ENCODE peak calls at places on chromosome 20, in five cellular contexts. R is psoas muscle, S is PC-3, T is A549, K is epithelial cell of esophagus. X is an unnamed sample.

GRCh38 chr20:1430004-1430451 is 36.6 kb downstream of the NSFL1C start:
- DNase-seq in R (no peak), S (peak), T (no peak), K (peak), X (no peak)

GRCh38 chr20:57665589-57665971 is 44.2 kb downstream of the PMEPA1 start:
- DNase-seq in R (no peak), S (no peak), T (no peak), K (no peak), X (no peak)

GRCh38 chr20:57783956-57784837 is 74.4 kb upstream of the PMEPA1 start:
- DNase-seq in R (no peak), S (no peak), T (no peak), K (no peak), X (no peak)

GRCh38 chr20:9514461-9515210 is at the start of gene LAMP5:
- DNase-seq in R (no peak), S (peak), T (no peak), K (peak), X (no peak)

GRCh38 chr20:34755367-34755766 is 51.2 kb downstream of the TP53INP2 start:
- DNase-seq in R (no peak), S (no peak), T (no peak), K (no peak), X (no peak)

GRCh38 chr20:46057856-46058655 is 29.0 kb downstream of the SLC12A5 start:
- DNase-seq in R (peak), S (no peak), T (no peak), K (peak), X (no peak)

GRCh38 chr20:46260480-46260879 is 47.8 kb downstream of the CDH22 start:
- DNase-seq in R (peak), S (peak), T (no peak), K (peak), X (no peak)

GRCh38 chr20:14210146-14210545 is 127.3 kb downstream of the FLRT3 start:
- DNase-seq in R (no peak), S (no peak), T (no peak), K (no peak), X (no peak)

GRCh38 chr20:43925786-43926185 is 11.1 kb downstream of the TOX2 start:
- DNase-seq in R (no peak), S (peak), T (no peak), K (peak), X (no peak)

GRCh38 chr20:57594092-57594911 is 25.9 kb downstream of the ZBP1 start:
- DNase-seq in R (peak), S (peak), T (peak), K (peak), X (peak)

GRCh38 chr20:60046011-60046413 is 87.8 kb downstream of the CDH26 start:
- DNase-seq in R (no peak), S (no peak), T (no peak), K (peak), X (no peak)

GRCh38 chr20:6595704-6596103 is 171.8 kb upstream of the BMP2 start:
- DNase-seq in R (no peak), S (no peak), T (no peak), K (no peak), X (no peak)

GRCh38 chr20:2707353-2708072 is 14.9 kb downstream of the EBF4 start:
- DNase-seq in R (no peak), S (no peak), T (no peak), K (no peak), X (no peak)

GRCh38 chr20:1491281-1491840 is at the start of gene SIRPB2:
- DNase-seq in R (peak), S (no peak), T (no peak), K (no peak), X (no peak)

GRCh38 chr20:56373942-56374341 is 15.2 kb downstream of the FAM210B start:
- DNase-seq in R (no peak), S (peak), T (no peak), K (peak), X (no peak)

GRCh38 chr20:10314198-10314597 is 95.6 kb downstream of the SNAP25 start:
- DNase-seq in R (no peak), S (no peak), T (no peak), K (no peak), X (no peak)

GRCh38 chr20:2822073-2822472 is 5.9 kb downstream of the TMEM239 start:
- DNase-seq in R (no peak), S (no peak), T (no peak), K (no peak), X (no peak)

GRCh38 chr20:542777-543368 is 717 bp downstream of the CSNK2A1 start:
- DNase-seq in R (no peak), S (no peak), T (peak), K (no peak), X (peak)

GRCh38 chr20:34377072-34377847 is 14.2 kb downstream of the ITCH start:
- DNase-seq in R (no peak), S (no peak), T (no peak), K (no peak), X (no peak)

GRCh38 chr20:50516935-50517816 is 7.0 kb downstream of the PTPN1 start:
- DNase-seq in R (no peak), S (no peak), T (no peak), K (no peak), X (no peak)
- H3K4me3 ChIP-seq in R (no peak), S (no peak), T (no peak), K (no peak), X (no peak)

GRCh38 chr20:20780127-20780822 is 67.8 kb upstream of the RALGAPA2 start:
- DNase-seq in R (peak), S (peak), T (no peak), K (peak), X (no peak)
- H3K4me3 ChIP-seq in R (peak), S (no peak), T (no peak), K (no peak), X (no peak)

DNA sequence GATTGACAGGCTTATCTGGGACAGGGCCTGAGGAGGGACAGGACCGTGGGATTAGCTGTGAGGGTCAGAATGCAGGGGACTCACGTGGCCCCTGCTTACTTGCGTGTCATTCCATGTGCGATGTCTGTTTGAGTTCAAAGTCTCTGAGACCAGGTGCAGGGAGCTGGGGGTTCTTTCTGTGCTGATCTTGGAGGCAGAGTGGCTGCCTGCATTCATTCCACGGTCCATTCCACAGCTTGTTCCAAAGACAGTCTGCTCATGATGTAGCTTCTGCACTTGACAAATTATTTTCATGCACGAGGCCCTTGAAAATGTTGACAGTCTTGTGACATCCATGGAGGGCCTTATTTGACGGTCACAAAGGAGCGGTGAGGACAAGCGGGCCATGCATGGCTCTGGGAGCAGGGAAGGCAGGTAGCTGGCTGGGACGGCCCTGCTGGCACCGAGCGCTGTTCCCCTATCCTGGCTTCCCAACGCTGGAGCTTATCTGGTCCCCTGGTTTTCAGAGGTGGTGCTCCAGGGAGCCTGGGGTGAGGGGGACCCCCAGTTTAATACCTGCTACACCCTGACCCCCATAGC is 156.3 kb upstream of the RNF24 start:
- DNase-seq in R (no peak), S (no peak), T (no peak), K (no peak), X (no peak)
- H3K4me3 ChIP-seq in R (peak), S (peak), T (peak), K (no peak), X (peak)

DNA sequence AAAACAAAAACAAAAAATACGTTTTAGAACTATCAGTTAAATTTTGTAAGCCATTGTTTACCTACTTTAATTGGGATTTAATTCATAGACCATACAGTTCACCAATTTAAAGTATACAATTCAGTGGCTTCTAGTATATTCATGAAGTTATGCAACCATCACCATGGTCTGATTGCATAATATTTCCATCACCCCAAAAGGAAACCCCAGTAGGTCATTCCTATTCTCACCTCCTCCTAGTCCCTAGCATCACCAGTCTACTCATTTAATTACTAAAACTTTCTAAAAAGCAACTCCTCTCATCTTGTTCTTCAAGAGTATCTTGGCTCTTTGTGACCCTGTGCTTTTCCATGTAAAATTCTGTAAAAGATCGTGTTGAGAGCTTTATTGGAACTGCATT is 60.2 kb downstream of the ASXL1 start:
- DNase-seq in R (no peak), S (no peak), T (no peak), K (no peak), X (no peak)
- H3K4me3 ChIP-seq in R (no peak), S (no peak), T (no peak), K (no peak), X (no peak)

DNA sequence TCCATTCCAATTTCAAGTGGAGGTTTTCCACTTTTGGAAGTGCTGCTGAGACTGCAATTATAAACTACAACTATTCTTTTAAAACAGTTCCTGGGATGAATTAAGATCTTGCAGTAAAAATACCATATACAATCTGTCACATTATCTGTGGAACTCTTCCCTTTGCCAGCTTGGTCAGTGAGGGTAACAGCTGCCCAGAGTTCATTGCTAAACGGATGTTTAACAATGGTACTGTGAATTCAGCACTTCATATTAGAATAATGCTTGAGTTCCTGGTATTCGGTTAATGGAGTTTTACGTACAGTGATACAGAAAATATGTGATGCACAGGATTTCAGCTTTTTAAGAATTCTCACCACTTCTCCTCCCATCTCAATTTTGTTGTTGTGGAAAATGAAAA is 51.5 kb downstream of the KCNS1 start:
- DNase-seq in R (no peak), S (no peak), T (no peak), K (no peak), X (no peak)
- H3K4me3 ChIP-seq in R (no peak), S (no peak), T (no peak), K (no peak), X (no peak)

DNA sequence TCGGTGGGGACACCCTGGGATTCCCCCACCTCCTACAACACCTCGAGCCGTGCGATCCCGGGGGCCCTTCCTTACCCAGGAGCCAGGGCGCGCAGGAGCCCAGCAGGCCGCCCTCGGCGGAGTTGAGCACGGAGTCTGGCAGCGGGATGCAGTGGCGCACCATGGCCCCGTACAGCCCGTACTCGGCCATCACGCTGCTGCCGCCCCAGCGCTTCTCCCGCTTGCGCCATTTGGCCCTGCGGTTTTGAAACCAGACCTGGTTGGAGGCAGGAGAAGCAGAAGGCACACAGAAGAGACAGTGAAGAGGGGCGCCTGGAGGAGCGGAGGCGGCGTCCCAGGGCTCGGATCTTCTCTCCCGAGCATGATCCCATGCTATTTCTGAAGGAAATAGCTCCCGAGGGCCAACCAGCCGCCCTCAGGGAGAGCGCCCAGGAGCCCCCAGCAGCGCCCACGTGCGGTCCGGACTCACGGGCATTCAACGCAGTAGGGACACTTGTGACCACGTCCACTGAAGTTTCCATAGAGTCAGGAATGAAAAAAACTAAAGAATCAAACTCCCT is 4.3 kb downstream of the VSX1 start:
- DNase-seq in R (peak), S (no peak), T (peak), K (peak), X (no peak)
- H3K4me3 ChIP-seq in R (peak), S (peak), T (peak), K (no peak), X (no peak)

GRCh38 chr20:58826271-58826670 is 24.4 kb downstream of the GNAS-AS1 start:
- DNase-seq in R (no peak), S (peak), T (no peak), K (no peak), X (no peak)
- H3K4me3 ChIP-seq in R (no peak), S (no peak), T (no peak), K (no peak), X (no peak)

GRCh38 chr20:38258545-38259223 is 1.9 kb downstream of the KIAA1755 start:
- DNase-seq in R (no peak), S (no peak), T (no peak), K (no peak), X (no peak)

GRCh38 chr20:38256966-38257365 is 3.6 kb downstream of the KIAA1755 start:
- DNase-seq in R (no peak), S (no peak), T (no peak), K (no peak), X (no peak)

GRCh38 chr20:38261054-38261390 is 487 bp upstream of the KIAA1755 start:
- DNase-seq in R (no peak), S (no peak), T (no peak), K (no peak), X (no peak)

GRCh38 chr20:38260378-38261053 is at the start of gene KIAA1755:
- DNase-seq in R (peak), S (no peak), T (no peak), K (no peak), X (no peak)

GRCh38 chr20:38260025-38260377 is 534 bp downstream of the KIAA1755 start:
- DNase-seq in R (no peak), S (no peak), T (no peak), K (no peak), X (no peak)
- H3K4me3 ChIP-seq in R (peak), S (no peak), T (no peak), K (no peak), X (no peak)

DNA sequence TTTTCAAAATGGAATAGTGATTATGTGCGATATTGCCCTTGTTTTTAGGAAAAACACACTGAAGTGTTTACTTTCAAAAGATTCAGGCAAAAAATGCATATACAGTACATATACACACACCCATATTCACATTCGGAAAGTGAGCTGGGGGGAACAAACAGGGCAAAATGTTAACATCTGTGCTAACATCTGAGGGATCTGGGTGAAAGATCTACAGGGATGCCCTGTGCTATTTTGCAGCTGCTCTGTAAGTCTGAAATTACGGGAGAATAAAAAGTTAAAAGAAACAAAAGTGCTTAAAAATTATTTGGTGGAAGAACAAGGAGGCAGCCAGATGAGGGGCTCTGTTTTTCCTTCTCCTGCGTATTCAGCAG is 860 bp downstream of the CST3 start:
- DNase-seq in R (no peak), S (no peak), T (no peak), K (no peak), X (no peak)
- H3K4me3 ChIP-seq in R (peak), S (peak), T (peak), K (peak), X (peak)

DNA sequence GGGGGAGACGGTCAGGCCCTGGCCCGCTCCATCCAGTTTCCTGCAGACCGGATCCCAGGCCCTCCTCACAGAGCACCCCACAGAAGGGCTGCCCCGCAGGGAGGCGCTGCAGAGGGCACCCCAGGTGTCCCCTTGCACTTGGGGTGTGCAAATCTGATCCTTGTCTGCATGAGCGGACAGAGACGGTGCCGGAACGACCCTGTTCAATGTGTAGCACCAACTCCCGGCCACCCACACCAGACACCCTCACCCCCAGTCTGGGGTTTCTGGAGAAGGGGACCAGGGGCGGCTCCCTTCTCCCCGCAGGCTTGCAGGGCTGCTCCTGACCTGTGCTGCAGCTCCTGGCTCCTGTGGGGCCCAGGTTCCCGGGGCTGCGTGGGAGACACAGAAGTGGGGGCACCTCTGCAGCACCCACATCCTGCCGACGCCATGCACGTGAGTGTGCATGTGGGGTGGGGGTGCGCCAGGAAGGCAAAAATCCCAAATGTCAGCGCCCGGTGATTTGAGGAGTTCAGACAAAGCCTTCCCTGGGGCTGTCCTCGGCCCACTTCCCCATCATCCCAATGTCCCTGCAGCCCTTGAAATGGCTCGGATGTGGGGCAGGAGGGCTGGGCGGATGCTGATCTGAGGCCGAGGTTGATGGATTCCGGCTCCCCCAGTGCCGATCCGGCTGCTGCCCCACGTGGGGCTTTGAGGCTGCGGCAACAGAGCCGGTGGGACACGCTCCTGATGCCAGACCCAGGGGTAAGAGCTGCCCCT is 85.3 kb upstream of the BHLHE23 start:
- DNase-seq in R (no peak), S (no peak), T (no peak), K (no peak), X (no peak)
- H3K4me3 ChIP-seq in R (no peak), S (no peak), T (no peak), K (no peak), X (no peak)

X was measured in HAP-1.